ENCODE peak calls at places on chromosomes 7 and 10, in ten cellular contexts. One of them, this sample, is unnamed.

GRCh38 chr7:4682621-4683042 is 537 bp downstream of the FOXK1 start:
- DNase-seq in sciatic nerve: peak; percentile 72
- DNase-seq in activated gamma-delta T cell: no peak
- DNase-seq in testis: no peak
- DNase-seq in Calu3: peak; percentile 62
- DNase-seq in HEK293T: peak; percentile 33
- DNase-seq in GM04504: no peak
- DNase-seq in NCI-H1048: no peak
- DNase-seq in HCT116: no peak
- DNase-seq in endothelial cell: peak; percentile 9
- DNase-seq in this sample: peak; percentile 38

GRCh38 chr7:2523941-2524807 is 4.6 kb downstream of the LFNG start:
- DNase-seq in testis: peak; percentile 91
- DNase-seq in HEK293T: no peak
- DNase-seq in NCI-H1048: no peak
- DNase-seq in endothelial cell: peak; percentile 50
- DNase-seq in sciatic nerve: peak; percentile 87
- DNase-seq in HCT116: peak; percentile 84
- DNase-seq in GM04504: no peak
- DNase-seq in Calu3: peak; percentile 99
- DNase-seq in activated gamma-delta T cell: no peak
- DNase-seq in this sample: no peak

GRCh38 chr7:44292876-44293560 is 32.4 kb downstream of the CAMK2B start:
- DNase-seq in sciatic nerve: peak; percentile 32
- DNase-seq in HCT116: no peak
- DNase-seq in NCI-H1048: no peak
- DNase-seq in testis: peak; percentile 1
- DNase-seq in Calu3: no peak
- DNase-seq in endothelial cell: no peak
- DNase-seq in HEK293T: no peak
- DNase-seq in GM04504: no peak
- DNase-seq in activated gamma-delta T cell: no peak
- DNase-seq in this sample: no peak

GRCh38 chr7:77783111-77783510 is 15.1 kb downstream of the TMEM60 start:
- DNase-seq in HEK293T: no peak
- DNase-seq in testis: no peak
- DNase-seq in Calu3: no peak
- DNase-seq in sciatic nerve: no peak
- DNase-seq in GM04504: no peak
- DNase-seq in HCT116: no peak
- DNase-seq in activated gamma-delta T cell: no peak
- DNase-seq in NCI-H1048: no peak
- DNase-seq in endothelial cell: no peak
- DNase-seq in this sample: no peak

GRCh38 chr7:3730271-3730670 is 429.2 kb downstream of the SDK1 start:
- DNase-seq in endothelial cell: no peak
- DNase-seq in HCT116: no peak
- DNase-seq in HEK293T: no peak
- DNase-seq in Calu3: no peak
- DNase-seq in GM04504: no peak
- DNase-seq in NCI-H1048: no peak
- DNase-seq in testis: no peak
- DNase-seq in sciatic nerve: no peak
- DNase-seq in activated gamma-delta T cell: no peak
- DNase-seq in this sample: no peak

GRCh38 chr10:43396061-43396927 is 12.7 kb downstream of the HNRNPF start:
- DNase-seq in HEK293T: peak; percentile 79
- DNase-seq in sciatic nerve: peak; percentile 91
- DNase-seq in NCI-H1048: peak; percentile 37
- DNase-seq in testis: peak; percentile 80
- DNase-seq in Calu3: peak; percentile 86
- DNase-seq in endothelial cell: peak; percentile 80
- DNase-seq in activated gamma-delta T cell: peak; percentile 52
- DNase-seq in HCT116: no peak
- DNase-seq in GM04504: no peak
- DNase-seq in this sample: peak; percentile 75

GRCh38 chr10:77041636-77042258 is 595.9 kb downstream of the KCNMA1 start:
- DNase-seq in GM04504: no peak
- DNase-seq in testis: no peak
- DNase-seq in HEK293T: no peak
- DNase-seq in sciatic nerve: no peak
- DNase-seq in HCT116: no peak
- DNase-seq in Calu3: no peak
- DNase-seq in NCI-H1048: no peak
- DNase-seq in endothelial cell: peak; percentile 19
- DNase-seq in activated gamma-delta T cell: no peak
- DNase-seq in this sample: no peak

GRCh38 chr10:60708666-60709065 is 69.6 kb upstream of the CDK1 start:
- DNase-seq in testis: no peak
- DNase-seq in sciatic nerve: no peak
- DNase-seq in endothelial cell: no peak
- DNase-seq in GM04504: no peak
- DNase-seq in NCI-H1048: no peak
- DNase-seq in Calu3: no peak
- DNase-seq in HEK293T: no peak
- DNase-seq in HCT116: no peak
- DNase-seq in activated gamma-delta T cell: no peak
- DNase-seq in this sample: no peak

GRCh38 chr7:105032553-105033214 is 18.7 kb downstream of the KMT2E start:
- DNase-seq in HCT116: no peak
- DNase-seq in sciatic nerve: no peak
- DNase-seq in Calu3: no peak
- DNase-seq in NCI-H1048: no peak
- DNase-seq in activated gamma-delta T cell: no peak
- DNase-seq in HEK293T: no peak
- DNase-seq in testis: no peak
- DNase-seq in endothelial cell: no peak
- DNase-seq in GM04504: no peak
- DNase-seq in this sample: no peak

GRCh38 chr10:49310460-49310859 is 11.5 kb downstream of the C10orf71 start:
- DNase-seq in activated gamma-delta T cell: no peak
- DNase-seq in testis: no peak
- DNase-seq in NCI-H1048: no peak
- DNase-seq in endothelial cell: no peak
- DNase-seq in sciatic nerve: no peak
- DNase-seq in Calu3: no peak
- DNase-seq in HEK293T: no peak
- DNase-seq in HCT116: no peak
- DNase-seq in GM04504: no peak
- DNase-seq in this sample: no peak

GRCh38 chr10:115857856-115858255 is 415.1 kb downstream of the GFRA1 start:
- DNase-seq in Calu3: no peak
- DNase-seq in HCT116: no peak
- DNase-seq in endothelial cell: no peak
- DNase-seq in activated gamma-delta T cell: no peak
- DNase-seq in GM04504: peak; percentile 51
- DNase-seq in testis: no peak
- DNase-seq in sciatic nerve: no peak
- DNase-seq in NCI-H1048: no peak
- DNase-seq in HEK293T: no peak
- DNase-seq in this sample: no peak

GRCh38 chr7:123674399-123675091 is 18.9 kb downstream of the LMOD2 start:
- DNase-seq in testis: no peak
- DNase-seq in HEK293T: no peak
- DNase-seq in Calu3: no peak
- DNase-seq in GM04504: peak; percentile 30
- DNase-seq in activated gamma-delta T cell: no peak
- DNase-seq in HCT116: no peak
- DNase-seq in endothelial cell: no peak
- DNase-seq in sciatic nerve: no peak
- DNase-seq in NCI-H1048: no peak
- DNase-seq in this sample: no peak

GRCh38 chr7:110480964-110481363 is 610.0 kb upstream of the LRRN3 start:
- DNase-seq in HEK293T: no peak
- DNase-seq in Calu3: no peak
- DNase-seq in sciatic nerve: no peak
- DNase-seq in HCT116: no peak
- DNase-seq in activated gamma-delta T cell: no peak
- DNase-seq in GM04504: no peak
- DNase-seq in NCI-H1048: no peak
- DNase-seq in endothelial cell: no peak
- DNase-seq in testis: no peak
- DNase-seq in this sample: no peak

GRCh38 chr7:120583835-120584586 is 273.9 kb downstream of the TSPAN12 start:
- DNase-seq in sciatic nerve: no peak
- DNase-seq in endothelial cell: no peak
- DNase-seq in activated gamma-delta T cell: no peak
- DNase-seq in HCT116: peak; percentile 24
- DNase-seq in HEK293T: no peak
- DNase-seq in NCI-H1048: no peak
- DNase-seq in testis: no peak
- DNase-seq in GM04504: peak; percentile 61
- DNase-seq in Calu3: peak; percentile 18
- DNase-seq in this sample: no peak

GRCh38 chr10:107790271-107790670 is 625.8 kb upstream of the SORCS1 start:
- DNase-seq in HCT116: no peak
- DNase-seq in sciatic nerve: no peak
- DNase-seq in activated gamma-delta T cell: no peak
- DNase-seq in testis: no peak
- DNase-seq in NCI-H1048: no peak
- DNase-seq in HEK293T: no peak
- DNase-seq in GM04504: no peak
- DNase-seq in endothelial cell: no peak
- DNase-seq in Calu3: no peak
- DNase-seq in this sample: no peak

GRCh38 chr10:21517134-21517982 is 8.1 kb downstream of the SKIDA1 start:
- DNase-seq in sciatic nerve: peak; percentile 77
- DNase-seq in GM04504: no peak
- DNase-seq in HCT116: no peak
- DNase-seq in NCI-H1048: no peak
- DNase-seq in HEK293T: peak; percentile 63
- DNase-seq in activated gamma-delta T cell: no peak
- DNase-seq in testis: peak; percentile 67
- DNase-seq in endothelial cell: peak; percentile 31
- DNase-seq in Calu3: peak; percentile 34
- DNase-seq in this sample: no peak

GRCh38 chr7:93757421-93757820 is 133.1 kb downstream of the TFPI2 start:
- DNase-seq in endothelial cell: no peak
- DNase-seq in HCT116: no peak
- DNase-seq in GM04504: no peak
- DNase-seq in NCI-H1048: no peak
- DNase-seq in sciatic nerve: no peak
- DNase-seq in activated gamma-delta T cell: no peak
- DNase-seq in HEK293T: no peak
- DNase-seq in Calu3: no peak
- DNase-seq in testis: no peak
- DNase-seq in this sample: no peak

GRCh38 chr7:101133621-101134398 is 6.9 kb downstream of the SERPINE1 start:
- DNase-seq in sciatic nerve: no peak
- DNase-seq in Calu3: no peak
- DNase-seq in GM04504: no peak
- DNase-seq in HEK293T: no peak
- DNase-seq in testis: no peak
- DNase-seq in NCI-H1048: no peak
- DNase-seq in endothelial cell: no peak
- DNase-seq in HCT116: no peak
- DNase-seq in activated gamma-delta T cell: no peak
- DNase-seq in this sample: no peak

GRCh38 chr10:96118604-96119450 is 11.3 kb upstream of the ZNF518A start:
- DNase-seq in NCI-H1048: no peak
- DNase-seq in GM04504: no peak
- DNase-seq in HEK293T: no peak
- DNase-seq in Calu3: peak; percentile 66
- DNase-seq in HCT116: peak; percentile 98
- DNase-seq in sciatic nerve: no peak
- DNase-seq in endothelial cell: no peak
- DNase-seq in testis: peak; percentile 37
- DNase-seq in activated gamma-delta T cell: no peak
- DNase-seq in this sample: no peak

GRCh38 chr10:116996994-116997393 is 8.0 kb downstream of the SHTN1 start:
- DNase-seq in NCI-H1048: no peak
- DNase-seq in Calu3: no peak
- DNase-seq in endothelial cell: no peak
- DNase-seq in testis: no peak
- DNase-seq in HCT116: no peak
- DNase-seq in activated gamma-delta T cell: no peak
- DNase-seq in HEK293T: no peak
- DNase-seq in GM04504: no peak
- DNase-seq in sciatic nerve: no peak
- DNase-seq in this sample: no peak

GRCh38 chr10:101830322-101831168 is 12.3 kb upstream of the OGA start:
- DNase-seq in NCI-H1048: peak; percentile 87
- DNase-seq in endothelial cell: peak; percentile 82
- DNase-seq in sciatic nerve: peak; percentile 95
- DNase-seq in activated gamma-delta T cell: peak; percentile 92
- DNase-seq in HCT116: peak; percentile 87
- DNase-seq in GM04504: peak; percentile 68
- DNase-seq in Calu3: peak; percentile 77
- DNase-seq in testis: peak; percentile 89
- DNase-seq in HEK293T: peak; percentile 96
- DNase-seq in this sample: peak; percentile 88

GRCh38 chr10:11337516-11337915 is 273.9 kb downstream of the USP6NL start:
- DNase-seq in HCT116: no peak
- DNase-seq in testis: no peak
- DNase-seq in Calu3: no peak
- DNase-seq in HEK293T: no peak
- DNase-seq in sciatic nerve: no peak
- DNase-seq in endothelial cell: no peak
- DNase-seq in NCI-H1048: no peak
- DNase-seq in activated gamma-delta T cell: no peak
- DNase-seq in GM04504: no peak
- DNase-seq in this sample: no peak

GRCh38 chr7:111587715-111588433 is 25.6 kb upstream of the IMMP2L start:
- DNase-seq in sciatic nerve: no peak
- DNase-seq in testis: no peak
- DNase-seq in NCI-H1048: no peak
- DNase-seq in Calu3: no peak
- DNase-seq in GM04504: no peak
- DNase-seq in HCT116: no peak
- DNase-seq in activated gamma-delta T cell: no peak
- DNase-seq in HEK293T: no peak
- DNase-seq in endothelial cell: no peak
- DNase-seq in this sample: no peak

GRCh38 chr10:113084031-113084430 is 134.0 kb downstream of the TCF7L2 start:
- DNase-seq in NCI-H1048: no peak
- DNase-seq in Calu3: no peak
- DNase-seq in HCT116: no peak
- DNase-seq in testis: no peak
- DNase-seq in GM04504: no peak
- DNase-seq in activated gamma-delta T cell: no peak
- DNase-seq in sciatic nerve: no peak
- DNase-seq in HEK293T: no peak
- DNase-seq in endothelial cell: no peak
- DNase-seq in this sample: no peak

GRCh38 chr7:73647725-73648592 is 19.7 kb upstream of the VPS37D start:
- DNase-seq in NCI-H1048: no peak
- DNase-seq in HCT116: no peak
- DNase-seq in testis: no peak
- DNase-seq in endothelial cell: no peak
- DNase-seq in activated gamma-delta T cell: peak; percentile 19
- DNase-seq in HEK293T: peak; percentile 66
- DNase-seq in Calu3: no peak
- DNase-seq in GM04504: no peak
- DNase-seq in sciatic nerve: no peak
- DNase-seq in this sample: peak; percentile 25

GRCh38 chr7:157652954-157653826 is 316.4 kb downstream of the DNAJB6 start:
- DNase-seq in HEK293T: no peak
- DNase-seq in Calu3: no peak
- DNase-seq in sciatic nerve: peak; percentile 28
- DNase-seq in endothelial cell: no peak
- DNase-seq in testis: no peak
- DNase-seq in GM04504: no peak
- DNase-seq in NCI-H1048: no peak
- DNase-seq in HCT116: no peak
- DNase-seq in activated gamma-delta T cell: no peak
- DNase-seq in this sample: no peak

GRCh38 chr7:99013266-99014112 is 130.4 kb downstream of the SMURF1 start:
- DNase-seq in HEK293T: no peak
- DNase-seq in GM04504: no peak
- DNase-seq in testis: peak; percentile 16
- DNase-seq in sciatic nerve: peak; percentile 45
- DNase-seq in Calu3: no peak
- DNase-seq in activated gamma-delta T cell: no peak
- DNase-seq in HCT116: no peak
- DNase-seq in NCI-H1048: no peak
- DNase-seq in endothelial cell: no peak
- DNase-seq in this sample: no peak

GRCh38 chr10:24711465-24711864 is 12.2 kb downstream of the ARHGAP21 start:
- DNase-seq in NCI-H1048: no peak
- DNase-seq in HCT116: no peak
- DNase-seq in Calu3: no peak
- DNase-seq in activated gamma-delta T cell: no peak
- DNase-seq in endothelial cell: no peak
- DNase-seq in sciatic nerve: no peak
- DNase-seq in testis: no peak
- DNase-seq in GM04504: no peak
- DNase-seq in HEK293T: no peak
- DNase-seq in this sample: no peak